ENCODE peak calls at places on chromosomes 6 and 20, in five cellular contexts. I, M, T, P and K are unnamed samples.

GRCh38 chr20:62876826-62877728 is 15.5 kb upstream of the TCFL5 start:
- DNase-seq in T (no peak), P (peak), I (no peak), M (no peak), K (no peak)

GRCh38 chr6:5302220-5302946 is 41.1 kb downstream of the FARS2 start:
- DNase-seq in P (no peak), I (no peak), M (peak), T (no peak), K (peak)

GRCh38 chr6:127347188-127347587 is 3.8 kb upstream of the ECHDC1 start:
- DNase-seq in P (no peak), T (no peak), I (no peak), M (no peak), K (no peak)

GRCh38 chr20:965956-966355 is 36.2 kb downstream of the RSPO4 start:
- DNase-seq in M (no peak), P (no peak), I (no peak), T (no peak), K (no peak)

GRCh38 chr6:3384346-3385143 is 72.3 kb downstream of the SLC22A23 start:
- DNase-seq in P (no peak), T (no peak), M (no peak), I (no peak), K (no peak)

GRCh38 chr6:159723259-159723658 is 4.0 kb upstream of the WTAP start:
- DNase-seq in M (no peak), I (no peak), P (no peak), T (no peak), K (no peak)

GRCh38 chr6:148146717-148147116 is 195.9 kb upstream of the SASH1 start:
- DNase-seq in T (no peak), M (peak), P (no peak), I (no peak), K (no peak)

GRCh38 chr6:133646021-133646682 is 242.8 kb upstream of the TCF21 start:
- DNase-seq in M (peak), P (no peak), I (no peak), T (no peak), K (peak)

GRCh38 chr6:12010635-12011275 is 1.4 kb upstream of the HIVEP1 start:
- DNase-seq in I (peak), M (no peak), T (no peak), P (peak), K (no peak)

GRCh38 chr6:77425676-77426075 is 37.6 kb downstream of the HTR1B start:
- DNase-seq in T (no peak), P (no peak), M (no peak), I (no peak), K (no peak)

GRCh38 chr6:15299430-15300131 is 53.7 kb downstream of the JARID2 start:
- DNase-seq in M (no peak), T (no peak), P (no peak), I (no peak), K (no peak)

GRCh38 chr6:112233864-112234263 is 20.5 kb downstream of the LAMA4 start:
- DNase-seq in T (peak), P (no peak), M (peak), I (no peak), K (no peak)

GRCh38 chr20:36591854-36592641 is 13.5 kb upstream of the RAB5IF start:
- DNase-seq in P (no peak), M (peak), T (no peak), I (no peak), K (no peak)

GRCh38 chr6:2432258-2432657 is 186.9 kb upstream of the GMDS start:
- DNase-seq in P (no peak), I (no peak), T (peak), M (peak), K (peak)

GRCh38 chr20:24458441-24458840 is 11.0 kb upstream of the SYNDIG1 start:
- DNase-seq in I (no peak), M (no peak), T (no peak), P (no peak), K (no peak)

GRCh38 chr20:9294081-9294480 is 220.3 kb upstream of the LAMP5 start:
- DNase-seq in M (peak), P (no peak), T (peak), I (peak), K (peak)

GRCh38 chr6:152983637-152984386 is 971 bp upstream of the FBXO5 start:
- DNase-seq in I (peak), T (peak), M (peak), P (peak), K (peak)

GRCh38 chr6:169145991-169146501 is 107.6 kb downstream of the THBS2 start:
- DNase-seq in P (no peak), T (no peak), I (no peak), M (peak), K (no peak)

GRCh38 chr6:34359438-34360158 is 32.9 kb downstream of the NUDT3 start:
- DNase-seq in P (no peak), M (peak), I (no peak), T (no peak), K (no peak)

GRCh38 chr6:62367601-62368000 is 81.6 kb upstream of the KHDRBS2 start:
- DNase-seq in I (no peak), T (no peak), M (no peak), P (no peak), K (no peak)

GRCh38 chr6:87407896-87408720 is at the start of gene CFAP206:
- DNase-seq in I (peak), T (peak), P (peak), M (peak), K (peak)

GRCh38 chr6:36118550-36119107 is 11.7 kb upstream of the MAPK13 start:
- DNase-seq in T (no peak), I (no peak), P (no peak), M (no peak), K (no peak)

GRCh38 chr6:159745081-159745480 is 16.8 kb upstream of the ACAT2 start:
- DNase-seq in T (no peak), P (no peak), I (no peak), M (no peak), K (no peak)

GRCh38 chr6:27839303-27840081 is 72.7 kb downstream of the OR2B2 start:
- DNase-seq in P (no peak), T (no peak), I (peak), M (peak), K (no peak)

DNA sequence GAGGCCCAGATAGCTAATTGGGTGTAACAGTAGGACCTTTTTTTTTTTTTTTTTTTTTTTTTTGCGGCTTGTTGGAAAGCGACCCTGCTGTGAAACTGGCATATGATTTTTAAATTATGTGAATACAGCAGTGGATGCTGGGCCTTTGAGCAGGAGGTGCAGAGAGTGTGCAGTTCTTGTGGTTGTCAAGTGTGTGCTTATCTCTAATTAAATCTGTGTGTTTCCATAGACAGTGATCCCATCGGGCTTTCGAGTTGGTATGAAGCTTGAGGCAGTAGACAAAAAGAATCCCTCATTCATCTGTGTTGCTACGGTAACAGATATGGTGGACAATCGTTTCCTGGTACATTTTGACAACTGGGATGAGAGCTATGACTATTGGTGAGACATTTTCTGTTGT is 52.4 kb downstream of the L3MBTL3 start:
- DNase-seq in P (no peak), M (no peak), T (no peak), I (no peak), K (no peak)
- H3K4me3 ChIP-seq in P (no peak), M (no peak), T (no peak), I (no peak), K (no peak)

GRCh38 chr6:32716396-32716795 is 24.8 kb upstream of the HLA-DQA2 start:
- DNase-seq in I (no peak), P (no peak), T (no peak), M (no peak), K (no peak)
- TF ChIP-seq CTCF in I (no peak), P (no peak), T (no peak), M (no peak), K (no peak)

GRCh38 chr20:21681932-21682318 is 23.5 kb upstream of the PAX1 start:
- DNase-seq in M (no peak), P (no peak), I (no peak), T (no peak), K (no peak)
- H3K4me3 ChIP-seq in M (no peak), P (no peak), I (no peak), T (no peak), K (no peak)

DNA sequence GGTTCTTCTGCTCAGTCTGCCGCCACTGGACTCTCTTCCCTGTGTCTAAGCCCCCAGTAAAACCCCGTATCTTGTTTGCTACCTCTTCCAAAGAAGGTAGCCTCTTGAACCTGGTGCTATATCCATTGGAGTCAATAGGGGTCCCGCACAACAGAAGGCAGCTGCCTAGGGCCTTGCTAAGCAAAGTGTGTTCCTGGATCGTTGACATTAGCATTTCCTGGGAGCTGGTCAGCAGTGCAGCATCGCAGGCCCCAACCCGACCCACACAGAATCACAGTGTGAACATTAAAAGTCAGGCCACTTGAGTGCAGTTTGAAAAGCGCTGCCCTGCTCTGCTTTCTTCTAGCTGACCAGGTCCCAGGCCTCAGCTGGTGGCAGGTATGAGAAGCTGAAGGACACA is 2.9 kb downstream of the ADA start:
- DNase-seq in I (no peak), T (no peak), P (no peak), M (no peak), K (no peak)
- TF ChIP-seq CTCF in I (no peak), T (peak), P (no peak), M (no peak), K (no peak)